ENCODE peak calls at places on chromosome 15, in five cellular contexts. W is hippocampal formation, O is head of caudate nucleus, X is Karpas-422, R is NCI-H510A. B is an unnamed sample.

GRCh38 chr15:68023307-68024101 is 30.6 kb upstream of the PIAS1 start:
- DNase-seq in W (no peak), O (no peak), X (no peak), R (no peak), B (no peak)

GRCh38 chr15:29969587-29970401 is 113.0 kb upstream of the GOLGA8J start:
- DNase-seq in W (no peak), O (peak), X (no peak), R (no peak), B (no peak)

GRCh38 chr15:60389261-60390077 is 8.3 kb downstream of the ANXA2 start:
- DNase-seq in W (no peak), O (no peak), X (no peak), R (no peak), B (no peak)

GRCh38 chr15:98647774-98648653 is at the start of gene IGF1R:
- DNase-seq in W (peak), O (peak), X (peak), R (peak), B (peak)

GRCh38 chr15:58117619-58118018 is 20.6 kb upstream of the AQP9 start:
- DNase-seq in W (no peak), O (no peak), X (no peak), R (no peak), B (no peak)

GRCh38 chr15:75154461-75155062 is 47.1 kb upstream of the C15orf39 start:
- DNase-seq in W (no peak), O (no peak), X (no peak), R (no peak), B (no peak)

GRCh38 chr15:29225534-29226224 is 43.9 kb downstream of the NSMCE3 start:
- DNase-seq in W (no peak), O (no peak), X (no peak), R (no peak), B (no peak)

GRCh38 chr15:81419304-81419943 is 45.4 kb upstream of the TMC3 start:
- DNase-seq in W (no peak), O (no peak), X (no peak), R (no peak), B (no peak)

GRCh38 chr15:74277245-74277644 is 41.1 kb downstream of the CCDC33 start:
- DNase-seq in W (no peak), O (no peak), X (no peak), R (no peak), B (no peak)

GRCh38 chr15:29822685-29823459 is 604 bp upstream of the TJP1 start:
- DNase-seq in W (peak), O (peak), X (no peak), R (peak), B (peak)